ENCODE peak calls at places on chromosomes 3 and 15, in six cellular contexts. X is A549, T is ovary, J is sigmoid colon, Q is stomach, N is upper lobe of left lung. M is an unnamed sample.

GRCh38 chr15:91921188-91921820 is 67.8 kb downstream of the SLCO3A1 start:
- DNase-seq in X (no peak), T (no peak), Q (no peak), N (no peak), J (no peak), M (no peak)

GRCh38 chr3:188854395-188855149 is 317.2 kb upstream of the TPRG1 start:
- DNase-seq in J (no peak), T (no peak), Q (no peak), X (no peak), N (no peak), M (no peak)

GRCh38 chr15:59388670-59389069 is 16.0 kb upstream of the MYO1E start:
- DNase-seq in J (no peak), X (peak), T (peak), N (no peak), Q (no peak), M (no peak)

GRCh38 chr3:170098753-170099152 is 61.0 kb downstream of the GPR160 start:
- DNase-seq in X (no peak), J (no peak), N (no peak), Q (no peak), T (no peak), M (no peak)

GRCh38 chr3:160400631-160401150 is 1.2 kb downstream of the SMC4 start:
- DNase-seq in Q (peak), J (peak), X (no peak), N (peak), T (no peak), M (peak)

GRCh38 chr3:60363817-60364216 is 887.4 kb downstream of the FHIT start:
- DNase-seq in J (no peak), Q (no peak), X (no peak), N (no peak), T (no peak), M (no peak)

GRCh38 chr15:96701876-96702275 is 371.4 kb downstream of the NR2F2 start:
- DNase-seq in J (no peak), N (no peak), Q (no peak), T (no peak), X (no peak), M (no peak)

GRCh38 chr3:187385296-187385695 is 17.1 kb downstream of the RTP4 start:
- DNase-seq in J (no peak), T (no peak), N (no peak), X (no peak), Q (no peak), M (no peak)

GRCh38 chr3:131238496-131238895 is 143.1 kb upstream of the NUDT16 start:
- DNase-seq in Q (no peak), X (no peak), J (no peak), N (no peak), T (no peak), M (no peak)

GRCh38 chr3:102083469-102083868 is 234.2 kb downstream of the NFKBIZ start:
- DNase-seq in X (no peak), T (no peak), J (no peak), Q (no peak), N (no peak), M (no peak)

GRCh38 chr3:32743934-32744333 is 58.9 kb downstream of the CNOT10 start:
- DNase-seq in N (no peak), J (no peak), T (no peak), Q (no peak), X (no peak), M (peak)

GRCh38 chr3:119616056-119616455 is 18.4 kb downstream of the PLA1A start:
- DNase-seq in N (no peak), J (no peak), T (no peak), X (no peak), Q (no peak), M (no peak)

GRCh38 chr15:31344266-31344665 is 17.6 kb downstream of the KLF13 start:
- DNase-seq in N (no peak), J (no peak), Q (no peak), X (no peak), T (no peak), M (no peak)

GRCh38 chr3:63864008-63864871 is 573 bp downstream of the ATXN7 start:
- DNase-seq in T (peak), N (peak), X (peak), Q (peak), J (no peak), M (peak)

GRCh38 chr3:194640829-194641228 is 7.6 kb upstream of the TMEM44 start:
- DNase-seq in N (no peak), X (no peak), J (no peak), T (no peak), Q (no peak), M (no peak)

GRCh38 chr15:79349526-79349925 is 38.6 kb downstream of the TMED3 start:
- DNase-seq in N (no peak), Q (no peak), T (no peak), J (no peak), X (no peak), M (no peak)

GRCh38 chr15:33135355-33135781 is 59.1 kb downstream of the FMN1 start:
- DNase-seq in J (no peak), Q (no peak), X (no peak), T (no peak), N (no peak), M (no peak)

GRCh38 chr3:85360742-85361387 is 402.1 kb downstream of the CADM2 start:
- DNase-seq in X (peak), J (no peak), T (no peak), N (no peak), Q (peak), M (peak)

GRCh38 chr3:182855076-182855475 is 61.8 kb downstream of the ATP11B start:
- DNase-seq in T (no peak), J (no peak), Q (no peak), X (no peak), N (no peak), M (no peak)

GRCh38 chr3:109643590-109643989 is 306.2 kb upstream of the DPPA4 start:
- DNase-seq in J (no peak), N (no peak), X (peak), Q (no peak), T (no peak), M (no peak)

GRCh38 chr15:95457520-95457919 is 873.0 kb upstream of the NR2F2 start:
- DNase-seq in N (peak), T (peak), J (no peak), X (no peak), Q (no peak), M (no peak)

GRCh38 chr3:52291508-52292181 is 4.0 kb downstream of the GLYCTK start:
- DNase-seq in T (no peak), Q (no peak), X (no peak), N (no peak), J (peak), M (peak)

GRCh38 chr15:60179786-60180391 is 175.8 kb downstream of the FOXB1 start:
- DNase-seq in N (no peak), J (no peak), T (no peak), Q (no peak), X (peak), M (peak)

GRCh38 chr3:182058488-182058887 is 346.8 kb downstream of the SOX2 start:
- DNase-seq in J (no peak), Q (peak), N (no peak), X (no peak), T (no peak), M (no peak)

GRCh38 chr3:53337167-53337940 is 10.0 kb downstream of the DCP1A start:
- DNase-seq in N (no peak), T (no peak), X (no peak), Q (no peak), J (no peak), M (no peak)

GRCh38 chr3:133376805-133377204 is 23.1 kb upstream of the BFSP2 start:
- DNase-seq in T (no peak), X (no peak), Q (no peak), N (no peak), J (no peak), M (no peak)

GRCh38 chr3:66476852-66477381 is 23.9 kb downstream of the LRIG1 start:
- DNase-seq in T (no peak), N (no peak), X (no peak), Q (no peak), J (peak), M (peak)

GRCh38 chr15:88748081-88748480 is 55.2 kb upstream of the ACAN start:
- DNase-seq in T (no peak), J (no peak), X (no peak), Q (no peak), N (no peak), M (no peak)

GRCh38 chr3:73621388-73621787 is 3.4 kb downstream of the PDZRN3 start:
- DNase-seq in Q (no peak), N (no peak), X (no peak), J (peak), T (no peak), M (no peak)

GRCh38 chr15:70559223-70559823 is 204.0 kb downstream of the UACA start:
- DNase-seq in J (no peak), T (no peak), N (no peak), X (no peak), Q (peak), M (peak)

GRCh38 chr3:46095307-46095706 is 68.0 kb upstream of the XCR1 start:
- DNase-seq in X (no peak), Q (no peak), N (no peak), J (no peak), T (no peak), M (no peak)

GRCh38 chr3:166575166-166575565 is 737.9 kb upstream of the BCHE start:
- DNase-seq in Q (no peak), T (no peak), X (no peak), N (no peak), J (no peak), M (no peak)

GRCh38 chr3:187006884-187007630 is 76.7 kb downstream of the ST6GAL1 start:
- DNase-seq in X (no peak), N (no peak), J (no peak), T (no peak), Q (no peak), M (no peak)

GRCh38 chr3:10341901-10342398 is 21.0 kb upstream of the SEC13 start:
- DNase-seq in N (no peak), T (no peak), J (no peak), X (no peak), Q (no peak), M (no peak)

GRCh38 chr3:124816206-124816605 is 71.0 kb downstream of the ITGB5 start:
- DNase-seq in N (no peak), X (no peak), Q (no peak), T (no peak), J (no peak), M (no peak)

GRCh38 chr15:100770781-100771584 is 108.6 kb upstream of the ALDH1A3 start:
- DNase-seq in Q (no peak), X (no peak), N (no peak), T (no peak), J (no peak), M (no peak)

GRCh38 chr15:69675727-69676126 is 223.1 kb downstream of the RPLP1 start:
- DNase-seq in Q (no peak), J (no peak), T (no peak), N (no peak), X (no peak), M (no peak)

GRCh38 chr15:67444100-67444499 is 76.8 kb upstream of the C15orf61 start:
- DNase-seq in N (no peak), T (no peak), J (no peak), X (no peak), Q (no peak), M (no peak)

DNA sequence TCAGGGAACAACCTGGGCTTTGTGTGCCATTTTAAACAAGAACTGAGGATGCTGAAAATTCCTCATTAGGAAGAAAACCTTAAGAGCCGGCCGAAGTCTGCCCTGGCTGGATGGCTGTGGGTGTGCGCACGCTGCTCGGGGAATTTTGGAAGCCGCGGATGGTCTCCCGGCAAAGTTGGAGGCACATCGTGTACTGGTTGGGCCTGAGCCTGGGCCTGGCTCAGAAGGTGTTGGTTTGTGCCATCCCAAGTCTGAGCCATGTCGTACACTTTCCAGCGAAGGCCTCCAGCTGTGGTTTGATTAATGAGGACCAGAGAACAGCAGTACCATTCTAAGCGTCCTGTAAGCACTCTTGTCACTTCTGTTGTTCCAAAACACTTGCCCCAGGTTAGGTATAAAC is 188.2 kb downstream of the ATP10A start:
- DNase-seq in J (peak), N (peak), T (no peak), X (no peak), Q (no peak), M (peak)
- TF ChIP-seq EP300 in J (no peak), N (no peak), T (no peak), X (no peak), Q (peak), M (no peak)

DNA sequence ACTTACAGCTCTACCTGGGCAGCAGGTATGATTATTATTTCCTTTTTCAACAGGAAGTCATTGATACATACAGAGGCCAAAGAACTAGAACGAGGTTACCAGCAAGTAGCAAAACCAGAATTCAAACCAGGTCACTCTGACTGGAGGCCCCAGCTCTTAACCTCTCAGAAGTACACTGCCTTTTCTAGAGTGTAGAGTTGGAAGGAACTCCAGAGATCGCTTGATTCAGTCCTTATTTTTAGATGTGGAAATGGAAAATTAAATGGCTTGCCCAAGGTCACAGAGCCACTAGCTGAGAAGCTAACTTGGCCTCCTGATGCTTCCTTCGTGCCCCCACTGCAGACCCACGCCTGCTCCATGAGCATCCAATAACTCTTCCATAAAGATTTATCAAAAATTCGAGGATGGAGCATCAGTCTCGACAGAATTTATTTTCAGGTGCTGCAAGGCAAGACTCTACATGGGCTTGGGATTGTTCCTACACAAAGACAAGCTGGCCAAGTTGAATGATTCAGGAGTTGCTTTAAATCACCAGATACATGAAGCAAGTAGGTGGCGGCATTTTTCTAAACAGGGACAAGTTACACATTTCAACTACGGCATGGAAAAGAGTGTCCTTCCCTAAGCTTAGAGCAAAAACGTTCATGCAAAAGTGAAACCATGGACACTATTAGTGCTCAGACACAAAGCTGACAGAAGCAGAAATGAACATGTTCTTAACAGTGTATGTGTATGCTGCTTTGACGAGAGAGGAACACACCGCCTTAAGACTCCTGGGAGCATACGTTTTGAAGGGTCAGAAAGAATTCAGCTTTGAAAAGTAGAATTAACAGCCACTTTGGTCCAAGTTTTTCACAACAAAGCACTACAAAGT is 235.7 kb downstream of the THRB start:
- DNase-seq in J (no peak), T (no peak), Q (no peak), X (no peak), N (no peak), M (no peak)
- TF ChIP-seq POLR2A in J (no peak), T (no peak), Q (no peak), X (no peak), N (no peak), M (no peak)

DNA sequence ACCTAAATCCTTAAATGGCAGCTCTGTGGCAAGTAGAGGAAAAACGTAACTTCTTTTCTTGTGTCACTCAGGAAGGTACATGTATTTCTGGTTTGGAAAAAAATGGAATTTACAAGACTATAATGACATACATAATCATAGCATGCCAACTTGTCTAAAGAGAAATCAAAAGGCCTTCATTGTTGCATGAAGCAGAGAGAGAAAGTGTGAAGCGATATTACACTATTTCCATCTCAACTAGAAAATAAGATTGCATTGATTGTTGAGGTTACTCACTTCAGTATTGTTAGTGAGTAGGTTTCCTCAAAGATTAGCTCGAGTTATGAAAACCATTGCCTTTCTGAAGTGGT is 67.2 kb upstream of the GCSAM start:
- DNase-seq in X (no peak), N (no peak), J (no peak), Q (no peak), T (no peak), M (no peak)
- TF ChIP-seq EP300 in X (no peak), N (no peak), J (no peak), Q (no peak), T (no peak), M (no peak)

GRCh38 chr3:51100543-51100851 is 284.6 kb upstream of the MANF start:
- DNase-seq in N (no peak), J (no peak), T (no peak), Q (no peak), X (no peak), M (no peak)

GRCh38 chr3:51110586-51110985 is 274.5 kb upstream of the MANF start:
- DNase-seq in T (no peak), J (no peak), X (no peak), Q (no peak), N (no peak), M (no peak)

GRCh38 chr3:51106242-51106876 is 278.7 kb upstream of the MANF start:
- DNase-seq in T (no peak), N (peak), J (no peak), Q (no peak), X (no peak), M (no peak)
- TF ChIP-seq POLR2A in T (no peak), N (no peak), J (no peak), Q (no peak), X (no peak), M (no peak)

M was measured in transverse colon.